ENCODE peak calls at places on chromosomes 13 and 19, in seven cellular contexts. A is GM23248, E is mesendoderm, S is H9, D is neuronal stem cell, P is H1, J is endodermal cell. X is an unnamed sample.

GRCh38 chr19:55693336-55693974 is 18.4 kb downstream of the EPN1 start:
- DNase-seq in A (no peak), E (no peak), S (no peak), D (no peak), P (no peak), J (no peak), X (no peak)

GRCh38 chr13:47875206-47875605 is 125.9 kb downstream of the SUCLA2 start:
- DNase-seq in A (no peak), E (no peak), S (no peak), D (no peak), P (no peak), J (no peak), X (no peak)

GRCh38 chr13:41458939-41459753 is 1.8 kb downstream of the RGCC start:
- DNase-seq in A (peak), E (peak), S (no peak), D (no peak), P (no peak), J (peak), X (peak)

GRCh38 chr19:4575978-4576933 is 16.8 kb upstream of the SEMA6B start:
- DNase-seq in A (peak), E (peak), S (peak), D (no peak), P (no peak), J (peak), X (peak)

GRCh38 chr19:42325896-42326771 is 699 bp downstream of the MEGF8 start:
- DNase-seq in A (peak), E (peak), S (peak), D (no peak), P (no peak), J (peak), X (peak)

GRCh38 chr19:49224856-49225255 is 67.3 kb downstream of the TRPM4 start:
- DNase-seq in A (peak), E (peak), S (peak), D (peak), P (peak), J (peak), X (peak)

GRCh38 chr13:36430247-36431203 is 1.8 kb upstream of the CCNA1 start:
- DNase-seq in A (peak), E (peak), S (peak), D (no peak), P (no peak), J (peak), X (no peak)

GRCh38 chr13:34942732-34943674 is 933 bp downstream of the NBEA start:
- DNase-seq in A (peak), E (peak), S (peak), D (peak), P (no peak), J (peak), X (peak)

GRCh38 chr13:62321139-62321538 is 905.5 kb upstream of the PCDH20 start:
- DNase-seq in A (no peak), E (no peak), S (no peak), D (no peak), P (no peak), J (no peak), X (no peak)

DNA sequence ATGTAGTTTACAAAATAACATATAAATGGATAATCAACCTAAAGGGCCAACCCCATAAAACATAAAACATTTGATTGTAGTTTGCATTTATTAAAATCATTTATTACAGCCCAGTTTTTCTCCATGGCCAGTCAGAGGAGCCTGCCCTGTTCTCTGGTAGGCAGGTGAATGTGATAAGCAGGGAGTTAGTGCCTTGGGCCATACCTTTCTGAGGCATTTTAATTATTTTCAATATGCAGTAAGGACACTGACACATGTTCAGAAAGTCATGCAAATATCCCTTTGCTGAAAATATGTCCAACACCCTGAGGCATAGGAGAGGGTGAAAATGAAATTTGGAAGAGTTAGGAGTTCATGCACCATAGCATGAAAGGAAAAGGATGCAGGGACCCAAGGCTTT is 242.6 kb upstream of the EDNRB start:
- DNase-seq in A (no peak), E (no peak), S (no peak), D (no peak), P (no peak), J (no peak), X (no peak)
- H3K9ac ChIP-seq in A (no peak), E (no peak), S (no peak), D (no peak), P (no peak), J (no peak), X (no peak)

DNA sequence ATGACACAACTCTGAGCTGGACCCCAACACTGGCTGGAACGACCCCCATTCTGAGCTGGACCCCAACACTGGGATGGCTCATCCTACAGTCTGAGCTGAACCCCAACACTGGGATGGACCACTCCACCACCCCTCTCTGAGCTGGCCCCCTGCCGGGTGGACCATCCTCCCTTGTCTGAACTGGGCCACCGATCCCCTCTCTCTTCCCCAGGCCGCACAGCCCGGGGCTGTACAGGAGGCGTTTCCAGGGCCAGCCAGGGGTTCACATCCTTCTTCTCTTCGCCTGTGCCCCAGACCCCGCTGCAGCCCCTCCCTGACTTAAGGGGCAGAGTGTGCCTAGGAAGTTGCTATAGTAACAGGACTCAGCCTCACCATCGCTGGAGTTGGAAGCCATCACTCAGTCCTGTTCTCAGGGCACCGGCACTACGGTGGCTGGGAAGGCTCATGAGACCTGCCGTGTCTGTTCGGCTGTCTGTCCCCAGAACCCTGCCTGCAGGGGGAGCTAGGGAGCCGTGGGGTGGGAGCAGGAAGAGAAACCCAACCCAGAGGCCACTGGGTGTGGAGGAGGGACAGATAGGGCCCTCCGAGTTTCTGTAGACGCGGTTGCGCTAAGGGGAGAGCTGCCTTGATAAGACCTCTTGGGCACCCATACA is 3.7 kb downstream of the PRKACA start:
- DNase-seq in A (no peak), E (peak), S (no peak), D (no peak), P (no peak), J (peak), X (peak)
- H3K9ac ChIP-seq in A (peak), E (no peak), S (no peak), D (peak), P (no peak), J (no peak), X (peak)

GRCh38 chr19:18611327-18612050 is 1.2 kb upstream of the TMEM59L start:
- DNase-seq in A (no peak), E (peak), S (peak), D (no peak), P (no peak), J (peak), X (no peak)
- H3K9ac ChIP-seq in A (no peak), E (peak), S (no peak), D (no peak), P (no peak), J (no peak), X (no peak)

DNA sequence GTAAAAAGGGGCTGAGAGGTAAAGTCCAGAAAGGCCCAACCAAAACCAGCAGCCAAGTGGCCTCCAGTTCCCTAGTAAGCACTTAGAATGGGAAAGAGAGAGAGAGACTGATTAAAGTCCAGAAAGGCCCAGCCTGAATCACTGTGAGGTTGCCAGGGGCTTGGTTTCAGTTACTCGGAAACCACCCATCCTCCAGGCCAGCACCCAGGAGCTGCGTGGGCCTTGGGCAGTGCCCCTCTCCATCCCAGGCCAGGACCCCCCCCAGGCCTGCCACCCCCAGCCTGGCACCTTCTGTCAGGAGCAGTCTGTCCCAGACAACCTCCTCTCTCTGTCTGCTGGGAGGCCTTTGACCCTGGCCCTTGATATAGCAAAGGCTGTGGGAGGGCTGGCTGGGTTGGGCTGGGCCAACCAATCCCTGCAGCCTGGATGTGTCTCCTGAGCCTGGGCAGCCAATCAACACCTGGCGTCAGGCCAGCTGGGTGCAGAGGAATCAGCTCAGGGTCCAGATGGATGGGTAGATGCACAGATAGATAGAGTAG is at the start of gene CYP4F2:
- DNase-seq in A (no peak), E (no peak), S (no peak), D (no peak), P (no peak), J (no peak), X (peak)
- H3K9ac ChIP-seq in A (no peak), E (no peak), S (no peak), D (no peak), P (no peak), J (no peak), X (no peak)

DNA sequence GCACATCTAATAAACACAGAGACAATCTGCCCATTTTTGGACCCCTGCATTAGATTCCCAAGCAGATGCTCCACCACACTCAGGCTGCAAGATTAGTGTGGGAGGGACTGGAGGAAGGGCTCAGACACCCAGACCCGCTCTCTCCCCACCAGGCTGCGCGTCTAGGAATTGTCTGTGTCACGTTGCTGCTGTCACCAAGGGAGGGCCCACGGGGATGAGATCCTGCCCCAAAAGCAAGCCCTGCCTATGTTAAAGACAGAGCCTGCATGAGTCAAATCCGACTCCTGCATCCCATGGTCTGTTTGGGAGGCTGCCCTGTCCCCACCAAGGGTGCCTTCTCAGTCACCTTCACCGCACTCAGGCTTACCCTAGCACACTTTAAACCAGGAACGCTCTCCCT is 114.4 kb upstream of the ZNF507 start:
- DNase-seq in A (no peak), E (no peak), S (no peak), D (no peak), P (no peak), J (no peak), X (no peak)
- H3K9ac ChIP-seq in A (no peak), E (no peak), S (no peak), D (no peak), P (no peak), J (no peak), X (no peak)

X was measured in colonic mucosa.